ENCODE peak calls at places on chromosomes 1 and 21, in six cellular contexts. One of them, this sample, is unnamed.

GRCh38 chr21:46135782-46136181 is 19.6 kb downstream of the FTCD start:
- DNase-seq in activated effector memory CD4-positive, alpha-beta T cell treated with anti-CD3 and anti-CD28 coated beads, Interleukin-2, amount 50 U/mL, for 16 hours: no peak
- DNase-seq in AG09319: no peak
- DNase-seq in stimulated activated CD8-positive, alpha-beta memory T cell treated with anti-CD3 and anti-CD28 coated beads, Interleukin-4, amount 100 ng/mL, for 1 hour: no peak
- DNase-seq in right atrium auricular region: no peak
- DNase-seq in cardiac fibroblast: no peak
- DNase-seq in this sample: no peak

GRCh38 chr1:14625587-14626447 is 27.3 kb downstream of the KAZN start:
- DNase-seq in cardiac fibroblast: no peak
- DNase-seq in stimulated activated CD8-positive, alpha-beta memory T cell treated with anti-CD3 and anti-CD28 coated beads, Interleukin-4, amount 100 ng/mL, for 1 hour: no peak
- DNase-seq in AG09319: no peak
- DNase-seq in right atrium auricular region: no peak
- DNase-seq in activated effector memory CD4-positive, alpha-beta T cell treated with anti-CD3 and anti-CD28 coated beads, Interleukin-2, amount 50 U/mL, for 16 hours: no peak
- DNase-seq in this sample: no peak

GRCh38 chr1:16718908-16719533 is 21.3 kb upstream of the RNU1-4 start:
- DNase-seq in right atrium auricular region: no peak
- DNase-seq in stimulated activated CD8-positive, alpha-beta memory T cell treated with anti-CD3 and anti-CD28 coated beads, Interleukin-4, amount 100 ng/mL, for 1 hour: no peak
- DNase-seq in cardiac fibroblast: no peak
- DNase-seq in AG09319: no peak
- DNase-seq in activated effector memory CD4-positive, alpha-beta T cell treated with anti-CD3 and anti-CD28 coated beads, Interleukin-2, amount 50 U/mL, for 16 hours: no peak
- DNase-seq in this sample: no peak

GRCh38 chr1:104745875-104746274 is 996.2 kb downstream of the AMY1C start:
- DNase-seq in activated effector memory CD4-positive, alpha-beta T cell treated with anti-CD3 and anti-CD28 coated beads, Interleukin-2, amount 50 U/mL, for 16 hours: no peak
- DNase-seq in AG09319: no peak
- DNase-seq in right atrium auricular region: no peak
- DNase-seq in stimulated activated CD8-positive, alpha-beta memory T cell treated with anti-CD3 and anti-CD28 coated beads, Interleukin-4, amount 100 ng/mL, for 1 hour: no peak
- DNase-seq in cardiac fibroblast: no peak
- DNase-seq in this sample: no peak

GRCh38 chr1:224333309-224333926 is 3.4 kb upstream of the NVL start:
- DNase-seq in activated effector memory CD4-positive, alpha-beta T cell treated with anti-CD3 and anti-CD28 coated beads, Interleukin-2, amount 50 U/mL, for 16 hours: no peak
- DNase-seq in cardiac fibroblast: peak; percentile 74
- DNase-seq in right atrium auricular region: no peak
- DNase-seq in AG09319: no peak
- DNase-seq in stimulated activated CD8-positive, alpha-beta memory T cell treated with anti-CD3 and anti-CD28 coated beads, Interleukin-4, amount 100 ng/mL, for 1 hour: no peak
- DNase-seq in this sample: no peak

GRCh38 chr21:40466893-40467483 is 380.0 kb downstream of the DSCAM start:
- DNase-seq in right atrium auricular region: no peak
- DNase-seq in activated effector memory CD4-positive, alpha-beta T cell treated with anti-CD3 and anti-CD28 coated beads, Interleukin-2, amount 50 U/mL, for 16 hours: no peak
- DNase-seq in stimulated activated CD8-positive, alpha-beta memory T cell treated with anti-CD3 and anti-CD28 coated beads, Interleukin-4, amount 100 ng/mL, for 1 hour: no peak
- DNase-seq in cardiac fibroblast: peak; percentile 1
- DNase-seq in AG09319: no peak
- DNase-seq in this sample: no peak

GRCh38 chr1:51690285-51690961 is 73.5 kb downstream of the OSBPL9 start:
- DNase-seq in right atrium auricular region: no peak
- DNase-seq in stimulated activated CD8-positive, alpha-beta memory T cell treated with anti-CD3 and anti-CD28 coated beads, Interleukin-4, amount 100 ng/mL, for 1 hour: no peak
- DNase-seq in AG09319: peak; percentile 10
- DNase-seq in cardiac fibroblast: peak; percentile 89
- DNase-seq in activated effector memory CD4-positive, alpha-beta T cell treated with anti-CD3 and anti-CD28 coated beads, Interleukin-2, amount 50 U/mL, for 16 hours: no peak
- DNase-seq in this sample: peak; percentile 43

GRCh38 chr1:211420389-211420788 is 71.6 kb downstream of the RD3 start:
- DNase-seq in cardiac fibroblast: peak; percentile 11
- DNase-seq in stimulated activated CD8-positive, alpha-beta memory T cell treated with anti-CD3 and anti-CD28 coated beads, Interleukin-4, amount 100 ng/mL, for 1 hour: no peak
- DNase-seq in right atrium auricular region: no peak
- DNase-seq in AG09319: no peak
- DNase-seq in activated effector memory CD4-positive, alpha-beta T cell treated with anti-CD3 and anti-CD28 coated beads, Interleukin-2, amount 50 U/mL, for 16 hours: no peak
- DNase-seq in this sample: no peak

GRCh38 chr1:87111659-87112339 is 197.4 kb downstream of the HS2ST1 start:
- DNase-seq in stimulated activated CD8-positive, alpha-beta memory T cell treated with anti-CD3 and anti-CD28 coated beads, Interleukin-4, amount 100 ng/mL, for 1 hour: no peak
- DNase-seq in AG09319: no peak
- DNase-seq in cardiac fibroblast: no peak
- DNase-seq in activated effector memory CD4-positive, alpha-beta T cell treated with anti-CD3 and anti-CD28 coated beads, Interleukin-2, amount 50 U/mL, for 16 hours: no peak
- DNase-seq in right atrium auricular region: no peak
- DNase-seq in this sample: no peak